ENCODE peak calls at places on chromosomes 3 and 15, in six cellular contexts. S, E, A, Y, O and K are unnamed samples.
A peak's percentile ranks its signal among the peaks of the same experiment; 100 is the strongest.

GRCh38 chr3:37144806-37145205 is 29.6 kb downstream of the LRRFIP2 start:
- DNase-seq in Y (no peak), E (no peak), A (no peak), S (peak; percentile 12), O (no peak), K (no peak)

GRCh38 chr3:71104090-71104489 is 479.4 kb downstream of the FOXP1 start:
- DNase-seq in O (no peak), E (no peak), A (no peak), S (peak; percentile 27), Y (no peak), K (no peak)

GRCh38 chr15:66625531-66625930 is 59.7 kb upstream of the LCTL start:
- DNase-seq in S (no peak), O (no peak), Y (no peak), E (no peak), A (no peak), K (no peak)

GRCh38 chr15:82910721-82911120 is 41.8 kb downstream of the HOMER2 start:
- DNase-seq in A (no peak), E (no peak), Y (no peak), O (no peak), S (no peak), K (no peak)

GRCh38 chr3:129514110-129514509 is 14.3 kb upstream of the RHO start:
- DNase-seq in Y (no peak), O (no peak), E (no peak), A (no peak), S (no peak), K (no peak)

GRCh38 chr3:13140596-13140995 is 67.4 kb upstream of the IQSEC1 start:
- DNase-seq in O (peak; percentile 40), Y (no peak), S (no peak), A (no peak), E (peak; percentile 1), K (no peak)

GRCh38 chr3:76566211-76566534 is 473.7 kb upstream of the ROBO2 start:
- DNase-seq in Y (no peak), A (no peak), S (no peak), E (no peak), O (no peak), K (no peak)

GRCh38 chr3:40333416-40333815 is 23.9 kb downstream of the EIF1B start:
- DNase-seq in O (no peak), E (peak; percentile 51), S (no peak), A (no peak), Y (no peak), K (no peak)

GRCh38 chr3:160486459-160486869 is 36.9 kb upstream of the TRIM59 start:
- DNase-seq in A (peak; percentile 42), E (no peak), O (no peak), S (peak; percentile 57), Y (no peak), K (no peak)

GRCh38 chr3:171936231-171936841 is 93.2 kb downstream of the TMEM212 start:
- DNase-seq in A (no peak), S (peak; percentile 61), O (no peak), E (no peak), Y (peak; percentile 50), K (no peak)

GRCh38 chr3:77780621-77781020 is 740.7 kb downstream of the ROBO2 start:
- DNase-seq in A (no peak), S (no peak), E (no peak), Y (no peak), O (no peak), K (no peak)

GRCh38 chr15:61929452-61929851 is 130.8 kb downstream of the VPS13C start:
- DNase-seq in A (no peak), O (no peak), S (no peak), Y (no peak), E (no peak), K (no peak)

GRCh38 chr3:108474581-108474980 is 35.8 kb downstream of the MYH15 start:
- DNase-seq in Y (no peak), O (no peak), S (no peak), A (no peak), E (no peak), K (no peak)

GRCh38 chr3:194321666-194322640 is 29.2 kb downstream of the CPN2 start:
- DNase-seq in Y (no peak), E (no peak), O (no peak), S (peak; percentile 71), A (no peak), K (no peak)

GRCh38 chr15:64697911-64698369 is 77.4 kb downstream of the RBPMS2 start:
- DNase-seq in O (no peak), S (no peak), E (no peak), A (no peak), Y (peak; percentile 46), K (no peak)

GRCh38 chr15:94470492-94470891 is 239.1 kb downstream of the MCTP2 start:
- DNase-seq in O (no peak), Y (no peak), E (no peak), A (no peak), S (no peak), K (no peak)

GRCh38 chr15:56491110-56491722 is 26.3 kb upstream of the MNS1 start:
- DNase-seq in S (peak; percentile 84), O (peak; percentile 75), E (peak; percentile 79), Y (peak; percentile 78), A (peak; percentile 83), K (no peak)

GRCh38 chr3:52247455-52248164 is 2.1 kb downstream of the PPM1M start:
- DNase-seq in E (no peak), O (no peak), Y (no peak), S (no peak), A (no peak), K (no peak)

GRCh38 chr3:41638381-41638780 is 323.5 kb downstream of the ULK4 start:
- DNase-seq in E (no peak), A (no peak), Y (no peak), S (no peak), O (no peak), K (no peak)

GRCh38 chr3:141370065-141370533 is 1.8 kb downstream of the ZBTB38 start:
- DNase-seq in E (peak; percentile 68), O (peak; percentile 81), Y (no peak), S (peak; percentile 92), A (peak; percentile 78), K (peak; percentile 29)

GRCh38 chr3:2024037-2024436 is 74.6 kb upstream of the CNTN4 start:
- DNase-seq in A (no peak), E (no peak), O (no peak), S (no peak), Y (no peak), K (no peak)

GRCh38 chr15:75349851-75350588 is 3.2 kb downstream of the NEIL1 start:
- DNase-seq in Y (peak; percentile 67), A (no peak), E (peak; percentile 28), O (no peak), S (no peak), K (peak; percentile 34)

GRCh38 chr3:197959891-197960693 is at the start of gene LMLN:
- DNase-seq in Y (peak; percentile 98), A (peak; percentile 97), S (peak; percentile 93), O (peak; percentile 98), E (peak; percentile 97), K (peak; percentile 94)

GRCh38 chr3:123711356-123711755 is 126.5 kb upstream of the HACD2 start:
- DNase-seq in E (no peak), A (no peak), S (no peak), Y (no peak), O (no peak), K (no peak)

GRCh38 chr15:25435474-25436243 is 3.2 kb downstream of the UBE3A start:
- DNase-seq in E (no peak), S (no peak), A (no peak), Y (no peak), O (no peak), K (no peak)
- H3K9me3 ChIP-seq in E (no peaks in the 10 kb centered on the region), S (peaks cover 3% of the 10 kb centered on the region), A (no peaks in the 10 kb centered on the region), Y (no peaks in the 10 kb centered on the region), O (no peaks in the 10 kb centered on the region), K (no peaks in the 10 kb centered on the region)

DNA sequence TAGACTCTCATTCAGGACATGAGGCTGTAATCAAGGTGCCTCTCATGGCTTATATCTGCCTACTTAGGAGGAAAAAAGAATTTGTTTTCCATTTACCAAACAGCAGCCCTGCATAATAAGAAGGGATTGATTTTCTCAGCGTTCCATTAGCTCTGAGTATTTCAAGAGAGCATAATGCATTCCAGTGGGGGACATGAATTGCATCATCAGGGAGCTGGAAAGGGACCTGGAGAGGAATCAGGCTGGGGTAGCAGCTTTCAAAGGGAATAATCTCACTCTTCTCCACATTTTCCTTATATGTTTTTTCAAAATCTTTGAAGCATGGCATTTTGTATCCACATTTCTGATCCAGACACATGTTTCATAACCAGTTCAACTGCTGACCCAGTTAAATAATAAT is 150.6 kb upstream of the ANKRD28 start:
- DNase-seq in O (no peak), A (no peak), E (no peak), S (no peak), Y (no peak), K (no peak)
- H3K9me3 ChIP-seq in O (no peaks in the 10 kb centered on the region), A (no peaks in the 10 kb centered on the region), E (no peaks in the 10 kb centered on the region), S (no peaks in the 10 kb centered on the region), Y (no peaks in the 10 kb centered on the region), K (no peaks in the 10 kb centered on the region)

GRCh38 chr15:25220834-25221233 is 218.0 kb downstream of the UBE3A start:
- DNase-seq in A (no peak), O (no peak), Y (no peak), S (no peak), E (no peak), K (no peak)

GRCh38 chr15:25226360-25226759 is 212.5 kb downstream of the UBE3A start:
- DNase-seq in Y (no peak), S (no peak), E (no peak), O (no peak), A (no peak), K (no peak)

GRCh38 chr15:25228261-25228660 is 210.6 kb downstream of the UBE3A start:
- DNase-seq in Y (no peak), O (no peak), A (no peak), E (no peak), S (no peak), K (no peak)

GRCh38 chr15:25224396-25224795 is 214.4 kb downstream of the UBE3A start:
- DNase-seq in E (no peak), A (no peak), O (no peak), S (no peak), Y (no peak), K (no peak)
- H3K9me3 ChIP-seq in E (no peaks in the 10 kb centered on the region), A (no peaks in the 10 kb centered on the region), O (no peaks in the 10 kb centered on the region), S (no peaks in the 10 kb centered on the region), Y (no peaks in the 10 kb centered on the region), K (peaks cover 3% of the 10 kb centered on the region)

DNA sequence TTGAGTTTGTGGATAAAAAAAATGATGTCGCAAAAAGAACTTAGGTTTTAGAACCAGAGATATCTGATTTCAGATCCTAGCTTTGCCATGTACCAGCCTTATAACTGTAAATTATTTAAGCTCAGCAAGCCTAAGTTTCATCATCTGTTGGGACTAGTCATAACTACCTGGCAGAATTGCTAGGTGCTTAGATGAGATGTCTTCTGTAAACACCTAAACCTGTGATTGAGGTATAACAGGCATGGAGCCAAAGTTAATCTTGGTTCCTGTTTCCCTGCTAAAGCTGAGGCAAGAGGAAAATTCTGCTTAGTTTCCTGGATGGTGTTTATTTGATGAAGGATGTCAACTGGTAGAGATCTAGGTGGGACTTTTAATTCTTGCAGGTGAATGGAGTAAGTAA is 331.3 kb upstream of the RBMS3 start:
- DNase-seq in E (no peak), O (no peak), A (no peak), S (no peak), Y (no peak), K (no peak)
- H3K9me3 ChIP-seq in E (no peaks in the 10 kb centered on the region), O (peaks cover 7% of the 10 kb centered on the region), A (no peaks in the 10 kb centered on the region), S (no peaks in the 10 kb centered on the region), Y (no peaks in the 10 kb centered on the region), K (no peaks in the 10 kb centered on the region)